ENCODE peak calls at places on chromosomes 6 and 20, in five cellular contexts. One of them, this sample, is unnamed.

GRCh38 chr20:54368578-54368977 is 106.8 kb upstream of the DOK5 start:
- DNase-seq in mucosa of gallbladder: no peak
- DNase-seq in left cardiac atrium: no peak
- DNase-seq in substantia nigra: no peak
- DNase-seq in GM13976: no peak
- DNase-seq in this sample: no peak

GRCh38 chr6:7647504-7647903 is 57.5 kb downstream of the SNRNP48 start:
- DNase-seq in mucosa of gallbladder: no peak
- DNase-seq in left cardiac atrium: no peak
- DNase-seq in substantia nigra: no peak
- DNase-seq in GM13976: peak
- DNase-seq in this sample: no peak

GRCh38 chr6:20266851-20267608 is 54.8 kb upstream of the MBOAT1 start:
- DNase-seq in mucosa of gallbladder: no peak
- DNase-seq in left cardiac atrium: no peak
- DNase-seq in substantia nigra: no peak
- DNase-seq in GM13976: no peak
- DNase-seq in this sample: no peak

GRCh38 chr6:139648430-139649000 is 274.1 kb upstream of the CITED2 start:
- DNase-seq in mucosa of gallbladder: no peak
- DNase-seq in left cardiac atrium: no peak
- DNase-seq in substantia nigra: no peak
- DNase-seq in GM13976: no peak
- DNase-seq in this sample: no peak

GRCh38 chr6:96907498-96907897 is 9.8 kb upstream of the NDUFAF4 start:
- DNase-seq in mucosa of gallbladder: no peak
- DNase-seq in left cardiac atrium: no peak
- DNase-seq in substantia nigra: no peak
- DNase-seq in GM13976: no peak
- DNase-seq in this sample: no peak

GRCh38 chr20:53974785-53975555 is 95.4 kb downstream of the BCAS1 start:
- DNase-seq in mucosa of gallbladder: no peak
- DNase-seq in left cardiac atrium: no peak
- DNase-seq in substantia nigra: no peak
- DNase-seq in GM13976: no peak
- DNase-seq in this sample: no peak

GRCh38 chr6:2209226-2209809 is 36.1 kb downstream of the GMDS start:
- DNase-seq in mucosa of gallbladder: peak
- DNase-seq in left cardiac atrium: no peak
- DNase-seq in substantia nigra: no peak
- DNase-seq in GM13976: peak
- DNase-seq in this sample: no peak

GRCh38 chr6:79040083-79040482 is 38.0 kb downstream of the PHIP start:
- DNase-seq in mucosa of gallbladder: no peak
- DNase-seq in left cardiac atrium: no peak
- DNase-seq in substantia nigra: no peak
- DNase-seq in GM13976: peak
- DNase-seq in this sample: no peak

GRCh38 chr6:21189721-21190120 is 403.8 kb upstream of the SOX4 start:
- DNase-seq in mucosa of gallbladder: no peak
- DNase-seq in left cardiac atrium: no peak
- DNase-seq in substantia nigra: no peak
- DNase-seq in GM13976: no peak
- DNase-seq in this sample: no peak

GRCh38 chr6:134925800-134926199 is 24.1 kb downstream of the ALDH8A1 start:
- DNase-seq in mucosa of gallbladder: no peak
- DNase-seq in left cardiac atrium: no peak
- DNase-seq in substantia nigra: no peak
- DNase-seq in GM13976: no peak
- DNase-seq in this sample: no peak

GRCh38 chr20:51457281-51457932 is 85.1 kb downstream of the NFATC2 start:
- DNase-seq in mucosa of gallbladder: no peak
- DNase-seq in left cardiac atrium: peak
- DNase-seq in substantia nigra: no peak
- DNase-seq in GM13976: no peak
- DNase-seq in this sample: peak

GRCh38 chr20:57195759-57196100 is 70.7 kb downstream of the BMP7 start:
- DNase-seq in mucosa of gallbladder: no peak
- DNase-seq in left cardiac atrium: no peak
- DNase-seq in substantia nigra: no peak
- DNase-seq in GM13976: no peak
- DNase-seq in this sample: no peak

GRCh38 chr6:43716099-43716498 is 28.5 kb upstream of the MRPS18A start:
- DNase-seq in mucosa of gallbladder: no peak
- DNase-seq in left cardiac atrium: peak
- DNase-seq in substantia nigra: peak
- DNase-seq in GM13976: no peak
- DNase-seq in this sample: peak

GRCh38 chr20:674936-675452 is 608 bp downstream of the SCRT2 start:
- DNase-seq in mucosa of gallbladder: no peak
- DNase-seq in left cardiac atrium: no peak
- DNase-seq in substantia nigra: no peak
- DNase-seq in GM13976: no peak
- DNase-seq in this sample: no peak

This sample was measured in NCI-H446 treated with DMSO at 0.1 percent for 48 hours.